ENCODE peak calls at places on chromosome 7, in five cellular contexts. E is HepG2, V is astrocyte of the spinal cord, Q is heart left ventricle, I is AG04450. L is an unnamed sample.
A peak's percentile ranks its signal among the peaks of the same experiment; 100 is the strongest.

GRCh38 chr7:52782348-52782747 is 253.1 kb upstream of the POM121L12 start:
- DNase-seq in E (no peak), V (no peak), Q (no peak), I (no peak), L (no peak)

GRCh38 chr7:139855498-139856270 is 26.6 kb downstream of the TBXAS1 start:
- DNase-seq in E (no peak), V (no peak), Q (peak; percentile 34), I (no peak), L (no peak)

GRCh38 chr7:155533120-155533826 is 13.1 kb downstream of the CNPY1 start:
- DNase-seq in E (no peak), V (no peak), Q (no peak), I (no peak), L (no peak)

GRCh38 chr7:130108809-130109208 is 38.5 kb downstream of the KLHDC10 start:
- DNase-seq in E (no peak), V (no peak), Q (no peak), I (no peak), L (no peak)

GRCh38 chr7:27046854-27047549 is 48.8 kb downstream of the HOXA1 start:
- DNase-seq in E (no peak), V (peak; percentile 61), Q (no peak), I (peak; percentile 6), L (no peak)

GRCh38 chr7:22305706-22306105 is 51.2 kb downstream of the RAPGEF5 start:
- DNase-seq in E (no peak), V (no peak), Q (no peak), I (no peak), L (no peak)

GRCh38 chr7:97096037-97096436 is 21.5 kb upstream of the SDHAF3 start:
- DNase-seq in E (no peak), V (no peak), Q (no peak), I (no peak), L (no peak)

GRCh38 chr7:2116903-2117680 is 115.7 kb downstream of the MAD1L1 start:
- DNase-seq in E (no peak), V (peak; percentile 44), Q (peak; percentile 89), I (no peak), L (no peak)

DNA sequence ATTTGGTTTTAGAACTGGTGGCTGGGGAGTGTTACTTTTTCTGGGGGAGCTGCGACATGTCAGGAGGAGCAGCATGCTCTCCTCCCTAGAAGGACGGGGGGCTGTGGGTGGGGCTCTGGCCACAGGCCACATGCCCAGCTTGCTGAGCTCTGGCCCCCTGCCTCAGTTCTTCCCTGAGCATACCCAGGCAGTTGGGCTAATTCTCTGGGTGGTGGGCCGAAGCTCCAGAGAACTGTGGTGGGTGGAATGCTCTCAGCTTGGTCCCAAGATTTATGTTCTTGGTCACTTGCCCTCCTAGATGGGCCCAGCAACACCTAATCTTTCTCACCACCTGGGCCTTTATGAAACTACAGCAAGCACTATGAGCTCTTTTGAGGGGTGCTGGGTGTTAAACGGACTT is 5.1 kb upstream of the ZNF775 start:
- DNase-seq in E (no peak), V (no peak), Q (no peak), I (no peak), L (no peak)
- H3K4me3 ChIP-seq in E (no peak overlapping the region), V (no peak overlapping the region), Q (no peak overlapping the region), I (no peak overlapping the region), L (no peak overlapping the region)

GRCh38 chr7:103887050-103887449 is 102.4 kb downstream of the RELN start:
- DNase-seq in E (no peak), V (no peak), Q (no peak), I (no peak), L (no peak)

GRCh38 chr7:103889451-103889850 is 100.0 kb downstream of the RELN start:
- DNase-seq in E (no peak), V (no peak), Q (no peak), I (no peak), L (no peak)

GRCh38 chr7:103888603-103889153 is 100.8 kb downstream of the RELN start:
- DNase-seq in E (no peak), V (no peak), Q (no peak), I (no peak), L (no peak)

GRCh38 chr7:103887853-103888602 is 101.4 kb downstream of the RELN start:
- DNase-seq in E (peak; percentile 10), V (no peak), Q (no peak), I (no peak), L (no peak)
- TF ChIP-seq CTCF in E (no peak), V (peak; percentile 8), Q (no peak), I (no peak), L (no peak)

GRCh38 chr7:101901661-101902491 is 84.5 kb downstream of the CUX1 start:
- DNase-seq in E (no peak), V (peak; percentile 44), Q (no peak), I (no peak), L (no peak)
- H3K4me3 ChIP-seq in E (no peak overlapping the region), V (no peak overlapping the region), Q (no peak overlapping the region), I (no peak overlapping the region), L (no peak overlapping the region)

DNA sequence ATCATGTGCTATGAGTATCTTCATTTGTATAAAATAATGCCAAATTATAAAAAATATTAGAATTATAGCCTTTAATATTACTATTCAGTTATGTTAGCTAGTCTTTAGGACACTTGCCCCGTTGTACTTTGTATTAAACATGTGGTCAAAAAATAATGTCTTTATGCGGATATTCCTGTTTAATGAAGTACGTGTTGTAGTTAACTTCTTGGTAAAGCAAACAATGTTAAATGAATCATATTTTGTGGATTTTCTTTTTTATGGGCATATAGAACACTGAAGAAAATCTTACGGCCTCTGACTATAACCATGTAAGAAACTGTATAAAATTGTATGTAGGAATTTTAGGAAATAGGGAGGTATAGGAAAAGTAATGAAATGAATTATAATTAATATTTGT is 14.3 kb downstream of the GLCCI1 start:
- DNase-seq in E (no peak), V (no peak), Q (no peak), I (no peak), L (no peak)
- TF ChIP-seq CTCF in E (no peak), V (no peak), Q (no peak), I (no peak), L (no peak)

L was measured in AG04449.